ENCODE peak calls at places on chromosomes 16 and 17, in nine cellular contexts. V is activated naive CD4-positive, alpha-beta T cell; H is NCI-H1092 treated with DMSO at 0.1 percent for 48 hours; M is tibial nerve; A is lung; N is sciatic nerve; K is A172; T is activated CD4-positive, alpha-beta T cell treated with anti-CD3 and anti-CD28 coated beads, Interleukin-2, amount 50 U/mL, for 4 hours; S is NCI-H345. D is an unnamed sample.

GRCh38 chr17:43897827-43898226 is 9.5 kb downstream of the MPP2 start:
- DNase-seq in H (no peak), M (no peak), S (no peak), N (no peak), A (no peak), V (no peak), T (no peak), K (no peak), D (no peak)

GRCh38 chr17:81512984-81513668 is 527 bp upstream of the ACTG1 start:
- DNase-seq in K (peak), M (peak), V (no peak), S (peak), A (peak), N (peak), H (peak), T (peak), D (peak)

GRCh38 chr17:44355310-44355640 is 8.4 kb downstream of the FAM171A2 start:
- DNase-seq in H (no peak), N (no peak), M (no peak), K (no peak), A (no peak), T (no peak), V (no peak), S (no peak), D (no peak)

GRCh38 chr17:42405963-42406495 is 17.0 kb downstream of the CAVIN1 start:
- DNase-seq in H (peak), K (no peak), S (peak), A (peak), V (peak), M (peak), N (peak), T (peak), D (peak)

GRCh38 chr16:637081-638018 is 1.2 kb upstream of the METTL26 start:
- DNase-seq in V (peak), S (peak), H (no peak), K (no peak), M (peak), N (peak), T (peak), A (peak), D (peak)

GRCh38 chr17:4329838-4330237 is 36.6 kb downstream of the UBE2G1 start:
- DNase-seq in K (peak), V (no peak), N (no peak), S (no peak), A (no peak), H (no peak), M (no peak), T (no peak), D (no peak)

GRCh38 chr16:57146735-57147134 is 39.1 kb downstream of the PSME3IP1 start:
- DNase-seq in S (no peak), V (no peak), A (no peak), N (no peak), K (no peak), M (no peak), H (no peak), T (no peak), D (no peak)

GRCh38 chr17:27343972-27344607 is 50.2 kb downstream of the WSB1 start:
- DNase-seq in S (no peak), T (no peak), H (no peak), A (no peak), K (no peak), N (no peak), M (no peak), V (no peak), D (no peak)

GRCh38 chr17:70405492-70406220 is 236.3 kb downstream of the KCNJ2 start:
- DNase-seq in V (no peak), A (no peak), N (no peak), T (no peak), S (no peak), H (no peak), M (peak), K (peak), D (no peak)

GRCh38 chr16:4263504-4264436 is 9.1 kb downstream of the TFAP4 start:
- DNase-seq in M (peak), V (no peak), K (no peak), N (peak), T (no peak), S (no peak), H (no peak), A (peak), D (no peak)

GRCh38 chr17:7992516-7992915 is 9.9 kb upstream of the GUCY2D start:
- DNase-seq in M (no peak), S (no peak), K (peak), N (peak), A (no peak), T (no peak), V (no peak), H (no peak), D (no peak)

GRCh38 chr17:75073618-75074047 is 14.1 kb upstream of the SLC16A5 start:
- DNase-seq in K (no peak), T (no peak), M (no peak), N (no peak), H (no peak), A (no peak), V (no peak), S (no peak), D (no peak)

GRCh38 chr16:79071424-79071823 is 529.1 kb downstream of the MAF start:
- DNase-seq in M (peak), V (no peak), K (no peak), T (no peak), A (no peak), N (no peak), S (peak), H (no peak), D (peak)

GRCh38 chr17:1153795-1154546 is 25.8 kb downstream of the ABR start:
- DNase-seq in V (no peak), A (peak), T (no peak), K (peak), H (peak), S (peak), M (peak), N (peak), D (peak)

GRCh38 chr17:6708357-6708961 is 4.7 kb downstream of the SLC13A5 start:
- DNase-seq in T (no peak), N (no peak), K (no peak), H (no peak), M (no peak), S (no peak), V (no peak), A (no peak), D (no peak)